ENCODE peak calls at places on chromosomes 4 and X, in five cellular contexts. U is breast epithelium, S is suprapubic skin, B is sigmoid colon, F is spleen. Y is an unnamed sample.

GRCh38 chrX:24167719-24168472 is 18.4 kb downstream of the ZFX start:
- DNase-seq in U (no peak), S (no peak), B (no peak), F (no peak), Y (no peak)

GRCh38 chr4:160864253-160864652 is 1299.5 kb downstream of the FSTL5 start:
- DNase-seq in U (no peak), S (no peak), B (no peak), F (no peak), Y (no peak)

GRCh38 chr4:186570193-186570996 is 15.0 kb upstream of the MTNR1A start:
- DNase-seq in U (no peak), S (no peak), B (no peak), F (no peak), Y (no peak)

GRCh38 chrX:66054978-66055377 is 15.1 kb upstream of the VSIG4 start:
- DNase-seq in U (no peak), S (no peak), B (no peak), F (no peak), Y (no peak)

GRCh38 chr4:1207603-1208265 is 35.4 kb upstream of the SPON2 start:
- DNase-seq in U (no peak), S (peak; percentile 68), B (peak; percentile 90), F (peak; percentile 78), Y (no peak)

GRCh38 chr4:176778491-176778890 is 14.2 kb downstream of the VEGFC start:
- DNase-seq in U (no peak), S (peak; percentile 60), B (no peak), F (no peak), Y (no peak)

GRCh38 chr4:2090642-2091041 is 31.5 kb downstream of the NAT8L start:
- DNase-seq in U (no peak), S (no peak), B (no peak), F (no peak), Y (no peak)

GRCh38 chrX:69493193-69493592 is 10.9 kb upstream of the NALF2 start:
- DNase-seq in U (no peak), S (no peak), B (no peak), F (no peak), Y (no peak)

GRCh38 chrX:119698835-119699234 is 5.9 kb upstream of the SEPTIN6 start:
- DNase-seq in U (no peak), S (no peak), B (no peak), F (no peak), Y (no peak)

GRCh38 chrX:16653424-16653823 is 3.5 kb downstream of the S100G start:
- DNase-seq in U (no peak), S (no peak), B (no peak), F (no peak), Y (no peak)

GRCh38 chr4:7206385-7206784 is 14.0 kb downstream of the SORCS2 start:
- DNase-seq in U (no peak), S (no peak), B (no peak), F (no peak), Y (no peak)

GRCh38 chrX:63250253-63250868 is 100.8 kb downstream of the SPIN4 start:
- DNase-seq in U (peak; percentile 18), S (no peak), B (peak; percentile 42), F (no peak), Y (peak; percentile 19)

GRCh38 chr4:95381843-95382580 is 166.8 kb downstream of the UNC5C start:
- DNase-seq in U (no peak), S (no peak), B (no peak), F (no peak), Y (no peak)

GRCh38 chr4:95387719-95388118 is 161.1 kb downstream of the UNC5C start:
- DNase-seq in U (no peak), S (no peak), B (no peak), F (no peak), Y (no peak)

GRCh38 chr4:95388911-95389310 is 159.9 kb downstream of the UNC5C start:
- DNase-seq in U (no peak), S (no peak), B (no peak), F (no peak), Y (no peak)

DNA sequence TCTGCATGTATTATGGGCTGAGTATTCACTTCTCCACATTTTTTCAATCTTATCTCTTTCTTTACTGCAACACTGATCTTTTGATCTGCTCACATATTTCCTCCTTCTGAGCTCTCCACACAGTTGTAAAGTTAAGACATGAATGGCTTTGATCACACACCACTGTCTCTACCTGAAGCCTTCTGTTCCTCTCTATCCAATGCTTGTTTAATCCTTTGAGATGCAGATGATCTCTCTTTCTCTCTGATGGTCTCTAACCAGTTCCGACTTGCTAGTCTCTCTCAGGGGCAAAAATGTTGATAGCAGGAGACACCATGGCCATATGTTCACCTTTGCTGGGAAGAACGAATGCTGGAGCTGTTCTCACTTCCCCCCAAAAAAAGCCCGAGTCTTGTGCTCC is 162.4 kb downstream of the UNC5C start:
- DNase-seq in U (no peak), S (no peak), B (no peak), F (no peak), Y (no peak)
- TF ChIP-seq POLR2AphosphoS5 in U (no peak), S (no peak), B (no peak), F (no peak), Y (no peak)

DNA sequence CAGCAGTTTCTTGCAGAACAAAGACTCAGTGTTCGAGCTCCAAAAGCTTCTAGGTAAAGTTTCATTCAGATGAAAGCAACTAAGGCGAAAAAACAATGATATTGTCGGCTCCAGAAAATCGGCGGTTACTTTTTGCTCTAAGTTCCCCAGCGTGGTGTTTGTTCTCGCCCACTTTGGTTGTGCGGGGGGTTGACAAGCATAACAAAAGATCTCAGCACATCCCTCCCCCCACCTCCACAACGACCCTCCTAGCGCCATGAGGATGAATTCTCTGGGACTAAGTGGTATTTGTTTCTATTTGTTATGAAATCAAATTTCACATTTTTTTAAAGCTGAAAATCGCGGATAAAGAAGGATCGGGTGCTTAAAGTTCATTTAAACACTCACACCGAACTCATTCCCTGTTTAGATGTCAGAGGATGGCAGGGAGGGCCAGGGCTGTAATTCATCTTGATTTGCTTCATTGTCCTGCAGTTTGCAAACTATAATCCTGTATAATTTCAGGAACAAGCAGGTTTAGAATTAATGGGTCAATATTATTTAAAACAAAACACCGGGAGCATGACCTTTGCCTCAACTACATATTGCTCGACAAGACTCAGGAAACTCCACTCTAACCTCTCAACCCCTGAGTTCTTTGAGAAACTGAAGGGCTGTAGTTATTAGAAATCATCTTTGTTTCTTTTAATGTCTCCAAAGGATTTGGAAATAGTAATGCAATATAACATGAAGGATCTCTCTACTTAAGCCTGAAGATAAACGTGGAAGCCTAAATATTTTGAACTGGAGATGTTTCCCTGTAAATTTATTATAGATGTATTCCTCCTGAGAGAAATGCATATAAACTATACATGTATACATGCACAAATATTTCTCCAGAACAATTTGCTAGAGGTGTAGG is 6.5 kb downstream of the PITX2 start:
- DNase-seq in U (no peak), S (no peak), B (no peak), F (no peak), Y (no peak)
- H3K9me3 ChIP-seq in U (no peaks in the 10 kb centered on the region), S (no peaks in the 10 kb centered on the region), B (no peaks in the 10 kb centered on the region), F (no peaks in the 10 kb centered on the region), Y (no peaks in the 10 kb centered on the region)

GRCh38 chrX:100643943-100644587 is at the start of gene SRPX2:
- DNase-seq in U (peak; percentile 32), S (no peak), B (peak; percentile 85), F (no peak), Y (no peak)
- TF ChIP-seq POLR2A in U (no peak), S (peak; percentile 32), B (no peak), F (no peak), Y (peak; percentile 18)

GRCh38 chrX:12791253-12792228 is at the start of gene PRPS2:
- DNase-seq in U (peak; percentile 24), S (peak; percentile 80), B (peak; percentile 83), F (peak; percentile 92), Y (peak; percentile 57)
- TF ChIP-seq POLR2AphosphoS5 in U (no peak), S (no peak), B (peak; percentile 58), F (peak; percentile 80), Y (peak; percentile 34)

GRCh38 chrX:57266871-57267270 is 19.6 kb upstream of the FAAH2 start:
- DNase-seq in U (no peak), S (no peak), B (no peak), F (no peak), Y (no peak)
- H3K9me3 ChIP-seq in U (peaks cover 15% of the 10 kb centered on the region), S (no peaks in the 10 kb centered on the region), B (no peaks in the 10 kb centered on the region), F (peaks cover 14% of the 10 kb centered on the region), Y (no peaks in the 10 kb centered on the region)

Y was measured in prostate gland.